ENCODE peak calls at places on chromosomes 5 and 9, in five cellular contexts. D is mammary epithelial cell, J is A549, Y is PC-3, P is uterus. L is an unnamed sample.

GRCh38 chr9:109212768-109213167 is 45.7 kb upstream of the FRRS1L start:
- DNase-seq in Y (no peak), P (no peak), J (no peak), D (no peak), L (no peak)

GRCh38 chr5:142690641-142691040 is 4.8 kb upstream of the FGF1 start:
- DNase-seq in P (no peak), Y (no peak), D (peak), J (no peak), L (no peak)

GRCh38 chr5:38916802-38917201 is 71.0 kb downstream of the OSMR start:
- DNase-seq in J (no peak), D (no peak), Y (no peak), P (no peak), L (no peak)

GRCh38 chr5:141359790-141360426 is at the start of gene PCDHGB2:
- DNase-seq in Y (peak), P (no peak), J (no peak), D (no peak), L (no peak)

GRCh38 chr9:87711857-87712800 is 13.8 kb upstream of the CTSL start:
- DNase-seq in P (no peak), Y (no peak), D (peak), J (peak), L (no peak)

GRCh38 chr9:31137151-31137849 is 1247.1 kb upstream of the ACO1 start:
- DNase-seq in P (no peak), J (peak), Y (peak), D (peak), L (peak)

GRCh38 chr9:75892168-75892901 is 1.9 kb downstream of the PCSK5 start:
- DNase-seq in Y (no peak), D (peak), J (peak), P (peak), L (no peak)

GRCh38 chr9:116116411-116116810 is 37.2 kb upstream of the PAPPA start:
- DNase-seq in P (no peak), D (no peak), Y (no peak), J (no peak), L (no peak)

GRCh38 chr5:137741718-137742117 is 5.8 kb upstream of the KLHL3 start:
- DNase-seq in P (no peak), J (no peak), D (no peak), Y (no peak), L (no peak)

GRCh38 chr5:181248277-181248676 is 4.6 kb upstream of the RACK1 start:
- DNase-seq in J (no peak), D (no peak), P (no peak), Y (no peak), L (no peak)

GRCh38 chr9:12698293-12698692 is 5.1 kb downstream of the TYRP1 start:
- DNase-seq in P (no peak), J (no peak), D (no peak), Y (no peak), L (no peak)

GRCh38 chr5:1467341-1468246 is 22.4 kb upstream of the SLC6A3 start:
- DNase-seq in J (no peak), D (no peak), P (peak), Y (no peak), L (no peak)

GRCh38 chr9:70578720-70579119 is 164.3 kb upstream of the KLF9 start:
- DNase-seq in J (no peak), D (no peak), Y (no peak), P (no peak), L (no peak)

GRCh38 chr5:58071566-58071965 is 388.3 kb downstream of the PLK2 start:
- DNase-seq in Y (no peak), P (no peak), J (no peak), D (no peak), L (no peak)

GRCh38 chr9:89154651-89155336 is 23.8 kb downstream of the SHC3 start:
- DNase-seq in Y (peak), J (peak), D (peak), P (no peak), L (peak)

GRCh38 chr5:54541823-54542783 is 24.5 kb downstream of the SNX18 start:
- DNase-seq in J (no peak), D (no peak), P (no peak), Y (no peak), L (no peak)
- H3K27ac ChIP-seq in J (no peak), D (no peak), P (no peak), Y (no peak), L (no peak)

DNA sequence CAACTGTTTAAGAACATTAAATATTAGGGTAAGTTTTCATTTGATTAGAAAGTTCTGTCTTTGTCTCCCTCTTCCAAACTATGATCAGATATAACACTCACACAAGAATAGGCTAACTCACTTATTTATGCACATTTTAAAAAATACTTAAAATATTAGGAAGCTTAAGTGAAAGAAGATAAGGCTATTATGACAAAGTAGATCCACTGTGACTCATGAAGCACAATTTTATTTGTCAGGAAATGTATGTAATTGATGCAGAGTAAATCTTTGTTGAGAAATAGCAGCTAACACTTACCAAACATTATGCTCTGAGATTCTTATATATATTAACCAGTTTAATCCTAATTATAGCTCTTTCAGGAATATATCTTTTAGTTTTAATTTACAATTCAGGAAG is 560.6 kb downstream of the CSNK1G3 start:
- DNase-seq in D (no peak), P (no peak), J (no peak), Y (no peak), L (no peak)
- TF ChIP-seq CTCF in D (no peak), P (no peak), J (no peak), Y (no peak), L (no peak)

DNA sequence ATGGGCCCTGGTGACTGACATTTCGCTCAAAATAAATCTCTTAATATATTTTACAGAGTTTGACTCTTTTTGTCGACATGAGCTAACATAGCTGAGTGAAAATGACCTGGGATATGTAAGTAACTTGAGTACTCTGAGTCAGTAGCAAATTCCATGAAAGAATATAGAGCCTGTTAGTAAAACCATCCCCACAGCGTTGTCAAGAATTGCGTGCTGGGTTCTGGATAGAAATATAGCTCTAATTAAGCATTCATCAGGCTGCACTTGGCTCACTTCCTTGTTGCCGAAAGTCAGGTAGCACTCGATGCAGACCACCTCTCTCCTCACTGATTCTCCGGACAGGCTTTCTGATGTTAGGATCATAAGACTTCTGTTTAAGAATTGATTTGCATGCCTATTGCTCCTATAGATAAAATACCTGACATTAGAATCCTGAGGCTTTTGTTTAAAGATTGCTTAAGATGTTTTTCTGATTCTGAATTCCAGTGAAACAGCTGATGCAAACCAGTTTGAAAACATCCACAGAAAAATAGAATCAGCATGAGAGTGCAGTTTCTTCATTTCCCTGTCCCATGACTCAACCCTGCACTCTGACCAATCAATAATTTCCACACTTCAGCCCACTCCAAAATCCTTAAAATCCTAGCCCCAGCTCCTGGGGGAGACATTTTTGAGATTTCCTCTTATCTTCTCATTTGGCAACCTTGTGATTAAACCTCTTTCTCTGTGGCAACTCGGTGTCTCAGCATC is 310.6 kb downstream of the DIRAS2 start:
- DNase-seq in D (no peak), Y (no peak), J (peak), P (no peak), L (peak)
- H3K4me3 ChIP-seq in D (no peak), Y (no peak), J (no peak), P (no peak), L (no peak)

GRCh38 chr5:169097897-169098296 is 203.0 kb downstream of the SLIT3 start:
- DNase-seq in P (no peak), D (no peak), J (no peak), Y (no peak), L (no peak)

GRCh38 chr5:169095410-169095772 is 205.5 kb downstream of the SLIT3 start:
- DNase-seq in D (no peak), Y (no peak), P (no peak), J (peak), L (no peak)

GRCh38 chr5:169095976-169096375 is 205.0 kb downstream of the SLIT3 start:
- DNase-seq in J (no peak), P (no peak), D (no peak), Y (no peak), L (no peak)

GRCh38 chr5:169097374-169097831 is 203.5 kb downstream of the SLIT3 start:
- DNase-seq in J (no peak), D (no peak), Y (no peak), P (no peak), L (no peak)

DNA sequence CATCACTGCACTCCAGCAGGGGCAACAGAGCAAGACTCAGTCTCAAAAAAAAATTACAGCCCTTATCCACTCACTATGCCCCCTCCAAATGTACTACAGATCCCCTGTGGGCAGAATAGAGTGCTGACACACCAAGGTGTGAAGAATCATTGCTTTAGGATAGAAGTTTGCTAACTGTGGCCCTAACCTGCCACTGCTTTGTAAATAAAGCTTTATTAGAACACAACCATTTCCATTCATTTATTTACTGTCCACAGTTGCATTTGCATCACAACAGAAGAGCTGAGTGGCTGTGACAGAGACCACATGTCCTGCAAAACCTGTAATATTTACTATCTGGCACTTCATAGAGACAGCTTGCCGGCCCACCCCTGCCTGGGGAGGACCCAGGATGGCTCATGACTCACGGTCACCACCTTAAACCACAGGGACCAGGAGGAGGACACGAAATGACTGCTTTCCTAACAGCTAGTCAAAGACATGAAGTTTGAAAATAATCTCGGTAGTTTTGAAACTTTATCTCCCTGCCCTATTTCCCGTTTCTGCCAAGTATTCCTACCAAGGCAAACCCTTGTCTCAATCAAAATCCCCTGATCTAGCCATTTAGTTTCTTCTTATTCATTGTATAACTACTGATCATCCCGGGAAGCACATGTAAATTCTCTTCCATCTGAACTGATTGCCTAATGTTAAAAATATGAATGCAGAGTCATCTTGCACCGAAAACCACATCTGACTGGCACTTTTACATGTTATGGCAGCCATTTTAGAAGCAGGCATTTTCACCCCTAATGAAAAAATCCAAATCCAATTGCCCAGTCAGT is 206.1 kb downstream of the SLIT3 start:
- DNase-seq in J (no peak), Y (peak), P (no peak), D (peak), L (no peak)
- H3K27ac ChIP-seq in J (no peak), Y (peak), P (no peak), D (peak), L (no peak)

GRCh38 chr9:121121582-121122087 is 46.9 kb downstream of the CNTRL start:
- DNase-seq in Y (peak), D (peak), J (peak), P (peak), L (peak)
- TF ChIP-seq CTCF in Y (no peak), D (peak), J (no peak), P (peak), L (peak)

GRCh38 chr9:92761686-92762085 is 2.9 kb downstream of the BICD2 start:
- DNase-seq in P (no peak), Y (no peak), D (no peak), J (no peak), L (no peak)

GRCh38 chr9:92762781-92763708 is 1.6 kb downstream of the BICD2 start:
- DNase-seq in P (no peak), J (no peak), Y (no peak), D (no peak), L (no peak)

GRCh38 chr9:92759990-92760893 is 4.4 kb downstream of the BICD2 start:
- DNase-seq in D (no peak), Y (no peak), P (peak), J (no peak), L (no peak)

GRCh38 chr9:92763721-92764380 is 782 bp downstream of the BICD2 start:
- DNase-seq in D (no peak), Y (no peak), J (no peak), P (no peak), L (no peak)

GRCh38 chr9:92762196-92762595 is 2.4 kb downstream of the BICD2 start:
- DNase-seq in J (no peak), Y (no peak), D (no peak), P (no peak), L (no peak)
- H3K4me3 ChIP-seq in J (no peak), Y (peak), D (no peak), P (no peak), L (peak)

GRCh38 chr9:98121096-98121495 is 2.1 kb upstream of the TRIM14 start:
- DNase-seq in P (no peak), D (peak), Y (peak), J (peak), L (no peak)

GRCh38 chr9:98124637-98125426 is 5.8 kb upstream of the TRIM14 start:
- DNase-seq in Y (no peak), D (no peak), J (no peak), P (no peak), L (no peak)

GRCh38 chr9:98120476-98120875 is 1.5 kb upstream of the TRIM14 start:
- DNase-seq in J (no peak), D (no peak), P (no peak), Y (no peak), L (no peak)

GRCh38 chr9:98117984-98118639 is 910 bp downstream of the TRIM14 start:
- DNase-seq in Y (peak), P (no peak), J (peak), D (peak), L (no peak)

DNA sequence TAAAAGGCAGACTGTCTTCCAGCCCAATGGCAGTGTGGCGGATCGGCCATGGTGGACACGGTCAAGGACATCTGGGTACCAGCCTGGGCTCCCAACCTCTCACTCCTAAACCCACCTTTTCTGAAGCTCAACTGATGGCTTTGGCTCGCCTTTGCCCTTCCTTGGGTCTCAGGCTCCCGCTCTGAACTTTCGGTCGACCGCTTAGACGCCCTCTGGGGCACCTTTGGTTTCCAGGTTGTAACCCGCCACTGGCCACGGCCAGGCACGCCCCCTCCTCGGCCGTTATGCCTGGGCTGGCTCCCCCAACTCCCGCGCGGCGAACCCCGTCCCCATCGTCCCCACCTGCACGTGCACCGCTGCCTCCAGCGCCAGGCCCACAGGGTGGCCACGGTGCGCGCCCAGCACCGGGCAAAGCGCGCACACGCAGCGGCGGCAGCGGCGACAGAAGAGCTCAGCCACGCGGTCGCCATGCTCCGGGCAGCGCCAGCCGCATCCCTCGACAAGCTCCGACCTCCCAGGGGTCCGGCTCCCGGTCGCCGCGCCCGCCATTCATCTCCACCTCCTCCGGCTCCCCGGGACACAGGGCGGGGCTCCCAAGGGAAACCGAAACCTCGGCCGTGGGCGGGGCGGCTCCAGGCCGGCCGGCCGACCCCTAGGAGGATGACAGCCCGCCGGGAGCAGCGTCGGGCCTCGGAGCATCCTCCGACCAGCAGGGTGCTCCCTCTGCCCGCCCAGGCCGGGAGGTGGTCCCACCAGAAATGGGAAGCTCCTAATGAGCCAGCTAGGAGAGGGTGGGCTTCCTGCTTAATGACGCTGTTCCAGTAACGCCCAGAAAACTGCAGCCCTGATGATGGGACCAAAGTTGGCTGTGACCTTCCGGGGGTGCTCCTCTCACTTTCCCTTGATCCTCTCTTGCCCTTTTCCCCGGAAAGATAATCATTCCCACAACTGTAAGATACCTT is at the start of gene TRIM14:
- DNase-seq in Y (peak), J (peak), P (peak), D (peak), L (peak)
- H3K27ac ChIP-seq in Y (peak), J (peak), P (peak), D (peak), L (no peak)

GRCh38 chr5:150289551-150290390 is at the start of gene CAMK2A:
- DNase-seq in J (no peak), P (no peak), D (no peak), Y (no peak), L (no peak)
- TF ChIP-seq CTCF in J (no peak), P (no peak), D (no peak), Y (no peak), L (no peak)

GRCh38 chr9:81683214-81683613 is 6.1 kb downstream of the TLE1 start:
- DNase-seq in D (no peak), Y (no peak), P (no peak), J (no peak), L (no peak)

GRCh38 chr9:81682177-81682576 is 7.2 kb downstream of the TLE1 start:
- DNase-seq in D (no peak), P (no peak), Y (no peak), J (no peak), L (no peak)

GRCh38 chr9:81682797-81683196 is 6.5 kb downstream of the TLE1 start:
- DNase-seq in D (no peak), J (no peak), P (no peak), Y (peak), L (no peak)

GRCh38 chr9:81685763-81686613 is 3.4 kb downstream of the TLE1 start:
- DNase-seq in D (peak), Y (peak), J (peak), P (no peak), L (no peak)

DNA sequence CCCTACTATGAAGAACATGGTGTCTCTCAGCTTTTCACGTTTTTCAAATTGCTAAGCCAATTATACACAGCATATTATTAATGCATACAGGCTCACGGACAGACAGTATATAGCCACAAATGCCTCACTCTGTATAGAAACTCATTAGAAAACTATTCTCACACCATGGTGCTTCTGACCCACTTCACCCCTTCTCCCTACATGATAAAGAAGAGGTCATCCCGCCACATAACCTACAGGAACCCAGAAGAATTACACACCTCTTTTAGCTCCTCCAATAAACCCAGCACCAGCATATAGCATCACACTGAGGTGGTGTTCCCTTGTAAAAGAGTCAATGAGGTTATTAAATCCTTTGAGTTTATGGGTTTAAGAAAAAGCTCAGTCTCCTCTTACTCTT is 5.6 kb downstream of the TLE1 start:
- DNase-seq in D (no peak), Y (no peak), J (no peak), P (no peak), L (no peak)
- H3K4me3 ChIP-seq in D (no peak), Y (no peak), J (no peak), P (peak), L (no peak)

GRCh38 chr5:14447958-14448881 is 133.4 kb upstream of the OTULINL start:
- DNase-seq in J (no peak), D (no peak), Y (no peak), P (no peak), L (no peak)
- H3K27ac ChIP-seq in J (peak), D (no peak), Y (peak), P (peak), L (peak)